ENCODE peak calls at places on chromosome 16, in ten cellular contexts. One of them, this sample, is unnamed.

GRCh38 chr16:3938843-3939624 is 58.5 kb upstream of the CREBBP start:
- DNase-seq in left ventricle myocardium inferior: peak; percentile 43
- DNase-seq in mesenchymal stem cell: peak; percentile 70
- DNase-seq in CD4-positive, CD25-positive, alpha-beta regulatory T cell: peak; percentile 56
- DNase-seq in Caco-2: peak; percentile 65
- DNase-seq in right cardiac atrium: peak; percentile 83
- DNase-seq in AG04450: peak; percentile 77
- DNase-seq in suprapubic skin: no peak
- DNase-seq in kidney epithelial cell: no peak
- DNase-seq in CD4-positive, alpha-beta T cell: peak; percentile 63
- DNase-seq in this sample: no peak

GRCh38 chr16:48110982-48111381 is 44.8 kb downstream of the ABCC12 start:
- DNase-seq in right cardiac atrium: no peak
- DNase-seq in left ventricle myocardium inferior: no peak
- DNase-seq in Caco-2: no peak
- DNase-seq in mesenchymal stem cell: no peak
- DNase-seq in kidney epithelial cell: no peak
- DNase-seq in CD4-positive, alpha-beta T cell: no peak
- DNase-seq in suprapubic skin: no peak
- DNase-seq in AG04450: no peak
- DNase-seq in CD4-positive, CD25-positive, alpha-beta regulatory T cell: no peak
- DNase-seq in this sample: no peak

GRCh38 chr16:54489225-54489781 is 202.7 kb upstream of the IRX3 start:
- DNase-seq in mesenchymal stem cell: no peak
- DNase-seq in AG04450: no peak
- DNase-seq in CD4-positive, CD25-positive, alpha-beta regulatory T cell: no peak
- DNase-seq in left ventricle myocardium inferior: no peak
- DNase-seq in right cardiac atrium: peak; percentile 64
- DNase-seq in Caco-2: no peak
- DNase-seq in CD4-positive, alpha-beta T cell: no peak
- DNase-seq in kidney epithelial cell: no peak
- DNase-seq in suprapubic skin: no peak
- DNase-seq in this sample: no peak

GRCh38 chr16:23223368-23223767 is 40.8 kb downstream of the SCNN1G start:
- DNase-seq in mesenchymal stem cell: no peak
- DNase-seq in AG04450: no peak
- DNase-seq in suprapubic skin: no peak
- DNase-seq in CD4-positive, alpha-beta T cell: no peak
- DNase-seq in CD4-positive, CD25-positive, alpha-beta regulatory T cell: no peak
- DNase-seq in left ventricle myocardium inferior: no peak
- DNase-seq in right cardiac atrium: no peak
- DNase-seq in Caco-2: no peak
- DNase-seq in kidney epithelial cell: no peak
- DNase-seq in this sample: no peak

GRCh38 chr16:4461250-4462085 is 13.0 kb downstream of the NMRAL1 start:
- DNase-seq in suprapubic skin: no peak
- DNase-seq in mesenchymal stem cell: no peak
- DNase-seq in CD4-positive, alpha-beta T cell: no peak
- DNase-seq in kidney epithelial cell: no peak
- DNase-seq in AG04450: no peak
- DNase-seq in CD4-positive, CD25-positive, alpha-beta regulatory T cell: no peak
- DNase-seq in right cardiac atrium: no peak
- DNase-seq in Caco-2: no peak
- DNase-seq in left ventricle myocardium inferior: no peak
- DNase-seq in this sample: no peak

GRCh38 chr16:13098536-13098935 is 197.1 kb downstream of the SHISA9 start:
- DNase-seq in suprapubic skin: no peak
- DNase-seq in right cardiac atrium: no peak
- DNase-seq in Caco-2: no peak
- DNase-seq in left ventricle myocardium inferior: no peak
- DNase-seq in kidney epithelial cell: no peak
- DNase-seq in AG04450: no peak
- DNase-seq in mesenchymal stem cell: no peak
- DNase-seq in CD4-positive, alpha-beta T cell: no peak
- DNase-seq in CD4-positive, CD25-positive, alpha-beta regulatory T cell: no peak
- DNase-seq in this sample: no peak

GRCh38 chr16:84806256-84806889 is 13.4 kb upstream of the CRISPLD2 start:
- DNase-seq in kidney epithelial cell: peak; percentile 48
- DNase-seq in CD4-positive, CD25-positive, alpha-beta regulatory T cell: peak; percentile 17
- DNase-seq in AG04450: peak; percentile 71
- DNase-seq in right cardiac atrium: peak; percentile 73
- DNase-seq in Caco-2: no peak
- DNase-seq in suprapubic skin: no peak
- DNase-seq in mesenchymal stem cell: peak; percentile 93
- DNase-seq in left ventricle myocardium inferior: peak; percentile 52
- DNase-seq in CD4-positive, alpha-beta T cell: no peak
- DNase-seq in this sample: no peak

GRCh38 chr16:16108759-16109158 is 114.5 kb downstream of the ABCC6 start:
- DNase-seq in AG04450: no peak
- DNase-seq in CD4-positive, CD25-positive, alpha-beta regulatory T cell: no peak
- DNase-seq in Caco-2: no peak
- DNase-seq in right cardiac atrium: no peak
- DNase-seq in CD4-positive, alpha-beta T cell: no peak
- DNase-seq in mesenchymal stem cell: no peak
- DNase-seq in kidney epithelial cell: no peak
- DNase-seq in left ventricle myocardium inferior: no peak
- DNase-seq in suprapubic skin: no peak
- DNase-seq in this sample: no peak

GRCh38 chr16:78556421-78556820 is 457.0 kb downstream of the WWOX start:
- DNase-seq in suprapubic skin: no peak
- DNase-seq in left ventricle myocardium inferior: no peak
- DNase-seq in mesenchymal stem cell: no peak
- DNase-seq in Caco-2: no peak
- DNase-seq in kidney epithelial cell: no peak
- DNase-seq in AG04450: no peak
- DNase-seq in CD4-positive, alpha-beta T cell: no peak
- DNase-seq in right cardiac atrium: no peak
- DNase-seq in CD4-positive, CD25-positive, alpha-beta regulatory T cell: no peak
- DNase-seq in this sample: no peak

GRCh38 chr16:4625617-4626159 is 1.1 kb downstream of the MGRN1 start:
- DNase-seq in Caco-2: no peak
- DNase-seq in CD4-positive, alpha-beta T cell: no peak
- DNase-seq in CD4-positive, CD25-positive, alpha-beta regulatory T cell: no peak
- DNase-seq in suprapubic skin: no peak
- DNase-seq in mesenchymal stem cell: no peak
- DNase-seq in left ventricle myocardium inferior: no peak
- DNase-seq in kidney epithelial cell: no peak
- DNase-seq in AG04450: no peak
- DNase-seq in right cardiac atrium: no peak
- DNase-seq in this sample: no peak

GRCh38 chr16:79981814-79982213 is 381.3 kb upstream of the MAF start:
- DNase-seq in AG04450: no peak
- DNase-seq in right cardiac atrium: no peak
- DNase-seq in mesenchymal stem cell: no peak
- DNase-seq in suprapubic skin: no peak
- DNase-seq in Caco-2: no peak
- DNase-seq in CD4-positive, CD25-positive, alpha-beta regulatory T cell: no peak
- DNase-seq in kidney epithelial cell: no peak
- DNase-seq in left ventricle myocardium inferior: no peak
- DNase-seq in CD4-positive, alpha-beta T cell: no peak
- DNase-seq in this sample: no peak

GRCh38 chr16:82016268-82016667 is 5.0 kb upstream of the SDR42E1 start:
- DNase-seq in right cardiac atrium: no peak
- DNase-seq in CD4-positive, alpha-beta T cell: no peak
- DNase-seq in suprapubic skin: no peak
- DNase-seq in kidney epithelial cell: no peak
- DNase-seq in Caco-2: peak; percentile 42
- DNase-seq in CD4-positive, CD25-positive, alpha-beta regulatory T cell: peak; percentile 15
- DNase-seq in left ventricle myocardium inferior: no peak
- DNase-seq in AG04450: no peak
- DNase-seq in mesenchymal stem cell: peak; percentile 24
- DNase-seq in this sample: no peak

DNA sequence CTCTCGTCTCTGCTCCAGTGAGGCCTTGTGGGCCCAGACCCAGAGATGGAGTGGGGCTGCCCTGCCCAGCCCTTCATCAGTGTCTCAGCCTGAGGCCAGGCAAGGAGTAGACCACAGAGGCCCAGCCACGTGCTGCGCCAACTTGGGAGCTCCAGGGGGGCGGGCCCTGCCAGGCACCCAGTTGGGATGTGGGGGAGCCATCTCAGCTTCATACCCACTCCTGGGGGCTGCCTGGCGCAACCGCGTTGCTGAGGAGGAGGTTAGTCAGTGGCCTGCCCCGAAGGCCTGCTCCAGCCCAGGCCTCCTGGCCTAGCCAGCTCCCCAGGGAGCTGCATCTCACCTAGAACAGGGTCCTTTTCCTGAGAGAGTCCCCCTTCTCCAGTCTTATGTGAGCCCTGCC is 11.8 kb downstream of the TPSG1 start:
- DNase-seq in Caco-2: no peak
- DNase-seq in CD4-positive, CD25-positive, alpha-beta regulatory T cell: no peak
- DNase-seq in CD4-positive, alpha-beta T cell: no peak
- DNase-seq in AG04450: no peak
- DNase-seq in kidney epithelial cell: no peak
- DNase-seq in right cardiac atrium: no peak
- DNase-seq in mesenchymal stem cell: no peak
- DNase-seq in left ventricle myocardium inferior: no peak
- DNase-seq in suprapubic skin: no peak
- DNase-seq in this sample: no peak
- H3K27me3 ChIP-seq in Caco-2: no peaks in the 10 kb centered on the region
- H3K27me3 ChIP-seq in CD4-positive, CD25-positive, alpha-beta regulatory T cell: no peaks in the 10 kb centered on the region
- H3K27me3 ChIP-seq in CD4-positive, alpha-beta T cell: no peaks in the 10 kb centered on the region
- H3K27me3 ChIP-seq in AG04450: no peaks in the 10 kb centered on the region
- H3K27me3 ChIP-seq in kidney epithelial cell: no peaks in the 10 kb centered on the region
- H3K27me3 ChIP-seq in right cardiac atrium: no peaks in the 10 kb centered on the region
- H3K27me3 ChIP-seq in mesenchymal stem cell: no peaks in the 10 kb centered on the region
- H3K27me3 ChIP-seq in left ventricle myocardium inferior: peaks cover 30% of the 10 kb centered on the region
- H3K27me3 ChIP-seq in suprapubic skin: peaks cover 24% of the 10 kb centered on the region
- H3K27me3 ChIP-seq in this sample: no peaks in the 10 kb centered on the region

GRCh38 chr16:66427036-66427446 is at the start of gene BEAN1:
- DNase-seq in mesenchymal stem cell: no peak
- DNase-seq in right cardiac atrium: peak; percentile 78
- DNase-seq in CD4-positive, alpha-beta T cell: no peak
- DNase-seq in left ventricle myocardium inferior: peak; percentile 36
- DNase-seq in CD4-positive, CD25-positive, alpha-beta regulatory T cell: no peak
- DNase-seq in kidney epithelial cell: no peak
- DNase-seq in suprapubic skin: no peak
- DNase-seq in Caco-2: peak; percentile 50
- DNase-seq in AG04450: no peak
- DNase-seq in this sample: no peak
- H3K27me3 ChIP-seq in mesenchymal stem cell: peaks cover 18% of the 10 kb centered on the region
- H3K27me3 ChIP-seq in right cardiac atrium: no peaks in the 10 kb centered on the region
- H3K27me3 ChIP-seq in CD4-positive, alpha-beta T cell: peaks cover 62% of the 10 kb centered on the region
- H3K27me3 ChIP-seq in left ventricle myocardium inferior: peaks cover 30% of the 10 kb centered on the region
- H3K27me3 ChIP-seq in CD4-positive, CD25-positive, alpha-beta regulatory T cell: peaks cover 37% of the 10 kb centered on the region
- H3K27me3 ChIP-seq in kidney epithelial cell: no peaks in the 10 kb centered on the region
- H3K27me3 ChIP-seq in suprapubic skin: peaks cover 34% of the 10 kb centered on the region
- H3K27me3 ChIP-seq in Caco-2: peaks cover 9% of the 10 kb centered on the region
- H3K27me3 ChIP-seq in AG04450: peaks cover 67% of the 10 kb centered on the region
- H3K27me3 ChIP-seq in this sample: peaks cover 10% of the 10 kb centered on the region

DNA sequence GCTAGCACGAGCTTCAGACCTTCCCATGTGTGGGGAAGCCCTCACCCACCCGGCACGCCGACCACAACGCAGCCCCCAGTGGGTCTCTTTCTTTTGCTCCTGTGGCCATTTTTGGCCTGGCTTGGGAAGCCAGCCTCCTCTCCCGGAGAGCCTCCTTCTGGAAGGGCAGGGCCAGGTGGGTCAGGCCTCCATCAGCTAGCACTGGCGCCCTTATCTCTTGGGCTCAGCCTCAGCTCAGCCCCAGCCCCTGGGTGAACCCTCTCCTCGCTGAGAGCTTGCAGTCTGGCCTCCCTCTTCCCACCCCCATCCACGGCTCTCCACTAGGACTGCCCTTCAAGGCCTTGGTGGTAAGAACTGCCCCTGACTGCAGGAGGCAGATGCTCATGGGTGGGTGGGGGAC is 14.7 kb upstream of the JPH3 start:
- DNase-seq in CD4-positive, alpha-beta T cell: no peak
- DNase-seq in CD4-positive, CD25-positive, alpha-beta regulatory T cell: no peak
- DNase-seq in Caco-2: no peak
- DNase-seq in AG04450: no peak
- DNase-seq in mesenchymal stem cell: no peak
- DNase-seq in kidney epithelial cell: no peak
- DNase-seq in right cardiac atrium: no peak
- DNase-seq in suprapubic skin: no peak
- DNase-seq in left ventricle myocardium inferior: no peak
- DNase-seq in this sample: no peak
- H3K27me3 ChIP-seq in CD4-positive, alpha-beta T cell: peaks cover 11% of the 10 kb centered on the region
- H3K27me3 ChIP-seq in CD4-positive, CD25-positive, alpha-beta regulatory T cell: no peaks in the 10 kb centered on the region
- H3K27me3 ChIP-seq in Caco-2: no peaks in the 10 kb centered on the region
- H3K27me3 ChIP-seq in AG04450: peaks cover 14% of the 10 kb centered on the region
- H3K27me3 ChIP-seq in mesenchymal stem cell: peaks cover 46% of the 10 kb centered on the region
- H3K27me3 ChIP-seq in kidney epithelial cell: peaks cover 29% of the 10 kb centered on the region
- H3K27me3 ChIP-seq in right cardiac atrium: no peaks in the 10 kb centered on the region
- H3K27me3 ChIP-seq in suprapubic skin: peaks cover 83% of the 10 kb centered on the region
- H3K27me3 ChIP-seq in left ventricle myocardium inferior: peaks cover 87% of the 10 kb centered on the region
- H3K27me3 ChIP-seq in this sample: peaks cover 98% of the 10 kb centered on the region

GRCh38 chr16:50025544-50025931 is 513 bp downstream of the CNEP1R1 start:
- DNase-seq in Caco-2: no peak
- DNase-seq in suprapubic skin: peak; percentile 60
- DNase-seq in mesenchymal stem cell: peak; percentile 35
- DNase-seq in left ventricle myocardium inferior: no peak
- DNase-seq in AG04450: no peak
- DNase-seq in kidney epithelial cell: peak; percentile 10
- DNase-seq in CD4-positive, CD25-positive, alpha-beta regulatory T cell: peak; percentile 46
- DNase-seq in right cardiac atrium: no peak
- DNase-seq in CD4-positive, alpha-beta T cell: peak; percentile 2
- DNase-seq in this sample: no peak

GRCh38 chr16:50024207-50024606 is 818 bp upstream of the CNEP1R1 start:
- DNase-seq in right cardiac atrium: no peak
- DNase-seq in CD4-positive, alpha-beta T cell: no peak
- DNase-seq in AG04450: no peak
- DNase-seq in kidney epithelial cell: no peak
- DNase-seq in left ventricle myocardium inferior: no peak
- DNase-seq in CD4-positive, CD25-positive, alpha-beta regulatory T cell: no peak
- DNase-seq in suprapubic skin: no peak
- DNase-seq in Caco-2: no peak
- DNase-seq in mesenchymal stem cell: no peak
- DNase-seq in this sample: no peak

GRCh38 chr16:50024684-50025543 is at the start of gene CNEP1R1:
- DNase-seq in AG04450: peak; percentile 93
- DNase-seq in suprapubic skin: peak; percentile 97
- DNase-seq in right cardiac atrium: peak; percentile 97
- DNase-seq in CD4-positive, alpha-beta T cell: peak; percentile 91
- DNase-seq in mesenchymal stem cell: peak; percentile 97
- DNase-seq in Caco-2: peak; percentile 98
- DNase-seq in left ventricle myocardium inferior: peak; percentile 93
- DNase-seq in CD4-positive, CD25-positive, alpha-beta regulatory T cell: peak; percentile 96
- DNase-seq in kidney epithelial cell: peak; percentile 64
- DNase-seq in this sample: peak; percentile 80

GRCh38 chr16:50023626-50024025 is 1.4 kb upstream of the CNEP1R1 start:
- DNase-seq in mesenchymal stem cell: no peak
- DNase-seq in Caco-2: no peak
- DNase-seq in CD4-positive, CD25-positive, alpha-beta regulatory T cell: no peak
- DNase-seq in kidney epithelial cell: no peak
- DNase-seq in CD4-positive, alpha-beta T cell: no peak
- DNase-seq in left ventricle myocardium inferior: no peak
- DNase-seq in right cardiac atrium: no peak
- DNase-seq in AG04450: no peak
- DNase-seq in suprapubic skin: no peak
- DNase-seq in this sample: no peak

DNA sequence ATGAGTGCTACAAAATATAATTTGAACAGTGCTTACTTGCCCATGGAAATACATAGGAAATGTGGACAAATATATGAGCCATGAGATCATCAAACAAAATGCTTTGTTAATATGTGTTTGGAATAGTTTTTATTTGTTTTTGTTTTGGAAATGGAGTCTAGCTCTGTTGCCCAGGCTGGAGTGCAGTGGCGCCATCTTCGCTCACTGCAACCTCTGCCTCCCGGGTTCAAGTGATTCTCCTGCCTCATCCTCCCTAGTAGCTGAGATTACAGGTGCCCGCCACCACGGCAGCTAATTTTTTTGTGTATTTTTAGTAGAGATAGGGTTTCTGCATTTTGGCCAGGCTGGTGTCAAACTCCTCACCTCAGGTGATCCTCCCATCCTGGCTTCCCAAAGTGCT is 2.8 kb downstream of the CNEP1R1 start:
- DNase-seq in Caco-2: no peak
- DNase-seq in left ventricle myocardium inferior: no peak
- DNase-seq in kidney epithelial cell: no peak
- DNase-seq in right cardiac atrium: no peak
- DNase-seq in AG04450: no peak
- DNase-seq in mesenchymal stem cell: no peak
- DNase-seq in suprapubic skin: no peak
- DNase-seq in CD4-positive, alpha-beta T cell: no peak
- DNase-seq in CD4-positive, CD25-positive, alpha-beta regulatory T cell: no peak
- DNase-seq in this sample: no peak
- H3K27me3 ChIP-seq in Caco-2: no peaks in the 10 kb centered on the region
- H3K27me3 ChIP-seq in left ventricle myocardium inferior: no peaks in the 10 kb centered on the region
- H3K27me3 ChIP-seq in kidney epithelial cell: no peaks in the 10 kb centered on the region
- H3K27me3 ChIP-seq in right cardiac atrium: no peaks in the 10 kb centered on the region
- H3K27me3 ChIP-seq in AG04450: no peaks in the 10 kb centered on the region
- H3K27me3 ChIP-seq in mesenchymal stem cell: peaks cover 1% of the 10 kb centered on the region
- H3K27me3 ChIP-seq in suprapubic skin: no peaks in the 10 kb centered on the region
- H3K27me3 ChIP-seq in CD4-positive, alpha-beta T cell: no peaks in the 10 kb centered on the region
- H3K27me3 ChIP-seq in CD4-positive, CD25-positive, alpha-beta regulatory T cell: no peaks in the 10 kb centered on the region
- H3K27me3 ChIP-seq in this sample: no peaks in the 10 kb centered on the region

This sample was measured in esophagus squamous epithelium.